ENCODE peak calls at places on chromosomes 11 and 22, in five cellular contexts. One of them, this sample, is unnamed.

GRCh38 chr11:93528757-93529639 is 14.2 kb downstream of the SMCO4 start:
- DNase-seq in endothelial cell of umbilical vein: peak; percentile 38
- DNase-seq in AG09309: no peak
- DNase-seq in epithelial cell of esophagus: no peak
- DNase-seq in stomach: no peak
- DNase-seq in this sample: no peak

GRCh38 chr11:80598905-80599304 is 1158.1 kb upstream of the TENM4 start:
- DNase-seq in endothelial cell of umbilical vein: no peak
- DNase-seq in epithelial cell of esophagus: peak; percentile 75
- DNase-seq in stomach: no peak
- DNase-seq in AG09309: no peak
- DNase-seq in this sample: no peak

GRCh38 chr11:57269580-57270021 is 32.6 kb upstream of the APLNR start:
- DNase-seq in epithelial cell of esophagus: no peak
- DNase-seq in stomach: no peak
- DNase-seq in AG09309: no peak
- DNase-seq in endothelial cell of umbilical vein: peak; percentile 74
- DNase-seq in this sample: no peak

GRCh38 chr11:77151804-77152513 is 23.9 kb downstream of the MYO7A start:
- DNase-seq in endothelial cell of umbilical vein: no peak
- DNase-seq in stomach: no peak
- DNase-seq in epithelial cell of esophagus: no peak
- DNase-seq in AG09309: no peak
- DNase-seq in this sample: no peak

GRCh38 chr11:91822805-91823204 is 401.8 kb upstream of the FAT3 start:
- DNase-seq in endothelial cell of umbilical vein: no peak
- DNase-seq in stomach: no peak
- DNase-seq in epithelial cell of esophagus: no peak
- DNase-seq in AG09309: no peak
- DNase-seq in this sample: no peak

GRCh38 chr11:61152816-61153592 is 8.2 kb downstream of the VPS37C start:
- DNase-seq in epithelial cell of esophagus: peak; percentile 84
- DNase-seq in stomach: no peak
- DNase-seq in AG09309: peak; percentile 52
- DNase-seq in endothelial cell of umbilical vein: peak; percentile 32
- DNase-seq in this sample: no peak

GRCh38 chr11:48052183-48053040 is 72.1 kb downstream of the PTPRJ start:
- DNase-seq in stomach: peak; percentile 90
- DNase-seq in endothelial cell of umbilical vein: peak; percentile 19
- DNase-seq in epithelial cell of esophagus: peak; percentile 81
- DNase-seq in AG09309: peak; percentile 8
- DNase-seq in this sample: no peak

GRCh38 chr11:1543606-1544263 is 28.3 kb downstream of the DUSP8 start:
- DNase-seq in stomach: no peak
- DNase-seq in endothelial cell of umbilical vein: no peak
- DNase-seq in AG09309: no peak
- DNase-seq in epithelial cell of esophagus: no peak
- DNase-seq in this sample: no peak

GRCh38 chr11:58068640-58069039 is 37.9 kb downstream of the OR6Q1 start:
- DNase-seq in epithelial cell of esophagus: no peak
- DNase-seq in AG09309: no peak
- DNase-seq in stomach: no peak
- DNase-seq in endothelial cell of umbilical vein: no peak
- DNase-seq in this sample: no peak

GRCh38 chr22:23632178-23632577 is at the start of gene DRICH1:
- DNase-seq in stomach: no peak
- DNase-seq in epithelial cell of esophagus: no peak
- DNase-seq in endothelial cell of umbilical vein: no peak
- DNase-seq in AG09309: no peak
- DNase-seq in this sample: no peak

GRCh38 chr22:38766076-38766777 is 10.4 kb upstream of the SUN2 start:
- DNase-seq in stomach: peak; percentile 60
- DNase-seq in epithelial cell of esophagus: peak; percentile 86
- DNase-seq in AG09309: no peak
- DNase-seq in endothelial cell of umbilical vein: peak; percentile 30
- DNase-seq in this sample: peak; percentile 43

GRCh38 chr11:101321222-101321621 is 191.6 kb upstream of the PGR start:
- DNase-seq in AG09309: no peak
- DNase-seq in stomach: no peak
- DNase-seq in epithelial cell of esophagus: peak; percentile 11
- DNase-seq in endothelial cell of umbilical vein: no peak
- DNase-seq in this sample: no peak

GRCh38 chr11:124801014-124801413 is 808 bp upstream of the MSANTD2 start:
- DNase-seq in AG09309: no peak
- DNase-seq in endothelial cell of umbilical vein: peak; percentile 63
- DNase-seq in epithelial cell of esophagus: peak; percentile 57
- DNase-seq in stomach: no peak
- DNase-seq in this sample: no peak

GRCh38 chr11:2314525-2315394 is 12.9 kb downstream of the TSPAN32 start:
- DNase-seq in AG09309: no peak
- DNase-seq in epithelial cell of esophagus: no peak
- DNase-seq in stomach: peak; percentile 86
- DNase-seq in endothelial cell of umbilical vein: peak; percentile 24
- DNase-seq in this sample: no peak

GRCh38 chr11:31943056-31943780 is 132.1 kb upstream of the PAX6 start:
- DNase-seq in epithelial cell of esophagus: no peak
- DNase-seq in endothelial cell of umbilical vein: no peak
- DNase-seq in AG09309: no peak
- DNase-seq in stomach: no peak
- DNase-seq in this sample: peak; percentile 79

GRCh38 chr11:97850726-97851125 is 1170.0 kb upstream of the CNTN5 start:
- DNase-seq in AG09309: no peak
- DNase-seq in endothelial cell of umbilical vein: no peak
- DNase-seq in epithelial cell of esophagus: no peak
- DNase-seq in stomach: no peak
- DNase-seq in this sample: no peak

GRCh38 chr11:115522302-115522701 is 18.1 kb upstream of the CADM1 start:
- DNase-seq in epithelial cell of esophagus: no peak
- DNase-seq in endothelial cell of umbilical vein: no peak
- DNase-seq in AG09309: no peak
- DNase-seq in stomach: no peak
- DNase-seq in this sample: peak; percentile 20

DNA sequence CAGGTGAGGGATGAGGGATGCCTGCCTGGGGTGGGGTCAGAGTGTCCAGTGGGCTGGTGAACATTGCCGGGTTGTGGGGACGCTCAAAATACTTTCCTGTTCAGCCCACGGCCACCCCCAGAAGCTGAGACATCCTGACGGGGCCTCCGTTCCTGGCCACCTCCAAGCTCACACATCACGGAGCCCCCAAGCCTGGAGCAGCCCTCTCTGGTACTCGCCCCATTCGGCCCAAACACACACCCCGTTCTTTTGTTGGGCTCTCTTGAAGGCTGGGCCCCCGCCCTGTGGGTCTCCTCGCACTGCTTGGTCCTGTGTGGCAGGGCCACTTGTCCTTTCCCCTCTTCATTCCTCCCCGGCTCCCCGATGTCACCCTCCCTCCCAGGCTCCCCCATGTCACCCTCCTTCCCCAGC is 442.6 kb downstream of the TBC1D22A start:
- DNase-seq in epithelial cell of esophagus: no peak
- DNase-seq in endothelial cell of umbilical vein: no peak
- DNase-seq in stomach: peak; percentile 19
- DNase-seq in AG09309: no peak
- DNase-seq in this sample: no peak
- H3K4me3 ChIP-seq in epithelial cell of esophagus: no peak overlapping the region
- H3K4me3 ChIP-seq in endothelial cell of umbilical vein: no peak overlapping the region
- H3K4me3 ChIP-seq in stomach: no peak overlapping the region
- H3K4me3 ChIP-seq in AG09309: no peak overlapping the region
- H3K4me3 ChIP-seq in this sample: no peak overlapping the region

DNA sequence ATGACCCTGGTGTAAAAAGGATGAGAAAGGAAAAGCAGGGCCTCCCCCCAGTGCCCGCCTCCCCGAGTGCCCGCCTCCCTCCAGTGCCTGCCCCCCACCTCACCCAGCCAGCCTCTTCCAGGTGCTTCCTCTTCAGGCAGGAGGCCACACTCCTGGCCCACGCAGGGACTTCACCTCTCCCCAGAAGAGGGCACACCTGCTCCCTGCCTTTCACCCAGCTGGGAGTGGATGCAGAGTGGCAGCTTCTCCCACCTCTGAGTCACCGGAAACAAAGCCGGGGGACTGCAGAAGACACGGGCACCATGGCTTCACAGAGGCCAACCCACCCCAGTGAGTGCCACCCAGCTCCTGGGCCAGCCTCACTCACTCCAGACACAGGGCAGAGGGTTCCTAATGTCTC is 16.1 kb downstream of the CPT1A start:
- DNase-seq in AG09309: no peak
- DNase-seq in stomach: peak; percentile 74
- DNase-seq in endothelial cell of umbilical vein: peak; percentile 78
- DNase-seq in epithelial cell of esophagus: peak; percentile 39
- DNase-seq in this sample: no peak
- TF ChIP-seq CTCF in AG09309: peak; percentile 8
- TF ChIP-seq CTCF in stomach: no peak
- TF ChIP-seq CTCF in endothelial cell of umbilical vein: peak; percentile 52
- TF ChIP-seq CTCF in epithelial cell of esophagus: peak; percentile 22
- TF ChIP-seq CTCF in this sample: no peak

GRCh38 chr11:12160680-12161079 is 50.3 kb downstream of the MICAL2 start:
- DNase-seq in epithelial cell of esophagus: no peak
- DNase-seq in stomach: no peak
- DNase-seq in AG09309: no peak
- DNase-seq in endothelial cell of umbilical vein: no peak
- DNase-seq in this sample: no peak

GRCh38 chr11:12162652-12163051 is 52.3 kb downstream of the MICAL2 start:
- DNase-seq in AG09309: no peak
- DNase-seq in stomach: no peak
- DNase-seq in endothelial cell of umbilical vein: no peak
- DNase-seq in epithelial cell of esophagus: no peak
- DNase-seq in this sample: peak; percentile 31

GRCh38 chr11:12160231-12160630 is 49.8 kb downstream of the MICAL2 start:
- DNase-seq in endothelial cell of umbilical vein: no peak
- DNase-seq in stomach: no peak
- DNase-seq in epithelial cell of esophagus: no peak
- DNase-seq in AG09309: no peak
- DNase-seq in this sample: no peak

GRCh38 chr11:12161603-12162350 is 51.4 kb downstream of the MICAL2 start:
- DNase-seq in endothelial cell of umbilical vein: no peak
- DNase-seq in stomach: no peak
- DNase-seq in epithelial cell of esophagus: no peak
- DNase-seq in AG09309: no peak
- DNase-seq in this sample: no peak

DNA sequence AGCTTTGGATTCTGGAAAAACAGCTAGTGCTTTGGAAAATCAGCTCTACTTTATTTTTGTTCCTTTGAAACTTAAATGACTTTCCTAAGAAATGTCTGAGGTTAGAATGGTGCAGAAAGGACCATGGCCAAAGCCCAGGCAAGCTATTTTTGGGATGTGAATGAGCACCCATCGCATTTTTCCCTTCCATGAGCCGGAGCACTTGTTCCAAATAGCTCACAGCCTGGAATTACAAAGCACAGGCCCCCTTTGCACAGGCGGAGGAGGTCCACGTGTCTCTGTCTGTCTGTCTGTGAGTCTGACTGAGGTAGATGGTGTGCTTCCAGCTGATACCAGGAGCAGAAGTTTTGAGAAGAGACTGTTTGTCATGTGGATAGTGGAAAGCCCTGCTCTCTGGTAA is 50.7 kb downstream of the MICAL2 start:
- DNase-seq in epithelial cell of esophagus: no peak
- DNase-seq in AG09309: no peak
- DNase-seq in stomach: no peak
- DNase-seq in endothelial cell of umbilical vein: no peak
- DNase-seq in this sample: no peak
- H3K4me3 ChIP-seq in epithelial cell of esophagus: no peak overlapping the region
- H3K4me3 ChIP-seq in AG09309: no peak overlapping the region
- H3K4me3 ChIP-seq in stomach: no peak overlapping the region
- H3K4me3 ChIP-seq in endothelial cell of umbilical vein: no peak overlapping the region
- H3K4me3 ChIP-seq in this sample: no peak overlapping the region

DNA sequence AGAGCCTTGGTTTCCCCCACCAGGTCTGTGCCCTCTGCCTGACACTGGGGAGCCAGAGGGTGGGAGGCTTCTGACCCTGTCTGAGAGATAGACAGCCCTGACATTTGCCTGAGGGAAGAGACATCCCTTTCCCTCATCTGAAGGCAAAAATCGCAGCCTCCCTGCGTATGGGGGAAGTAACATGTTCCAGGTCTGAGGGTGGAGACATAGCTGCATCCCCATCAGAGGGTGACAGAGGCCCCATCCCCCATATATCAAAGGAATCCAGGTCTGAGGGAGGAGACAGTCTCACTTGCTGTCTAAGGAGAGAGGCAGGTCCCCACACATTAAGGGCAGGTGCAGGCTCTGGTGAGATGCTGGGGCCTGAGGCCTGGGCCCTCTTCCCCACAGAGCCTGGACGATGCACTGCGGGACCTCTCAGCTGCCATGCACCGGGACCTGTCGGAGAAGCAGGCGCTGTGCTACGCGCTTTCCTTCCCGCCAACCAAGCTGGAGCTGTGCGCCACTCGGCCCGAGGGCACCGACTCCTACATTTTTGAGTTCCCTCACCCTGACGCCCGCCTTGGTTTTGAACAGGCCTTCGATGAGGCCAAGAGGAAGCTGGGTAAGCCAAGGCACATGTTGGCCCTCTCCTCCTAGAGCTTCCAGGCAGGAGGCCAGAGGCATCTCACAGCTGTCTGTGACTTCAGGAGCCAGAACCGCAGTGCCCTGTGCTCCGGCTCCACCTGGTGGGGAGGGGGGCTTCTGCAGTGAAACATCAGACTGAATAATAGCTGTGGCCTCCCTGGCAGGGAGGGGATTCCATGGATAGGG is 16.1 kb upstream of the RELT start:
- DNase-seq in stomach: no peak
- DNase-seq in epithelial cell of esophagus: no peak
- DNase-seq in endothelial cell of umbilical vein: peak; percentile 36
- DNase-seq in AG09309: no peak
- DNase-seq in this sample: no peak
- TF ChIP-seq CTCF in stomach: no peak
- TF ChIP-seq CTCF in epithelial cell of esophagus: peak; percentile 23
- TF ChIP-seq CTCF in endothelial cell of umbilical vein: peak; percentile 60
- TF ChIP-seq CTCF in AG09309: peak; percentile 42
- TF ChIP-seq CTCF in this sample: peak; percentile 44

This sample was measured in GM12865.